ENCODE peak calls at places on chromosomes 7 and 10, in eight cellular contexts. J, T, M, Z, V, O, I and K are unnamed samples.
A peak's percentile ranks its signal among the peaks of the same experiment; 100 is the strongest.

GRCh38 chr10:52442576-52442975 is 128.5 kb downstream of the DKK1 start:
- DNase-seq in I (peak; percentile 46), V (no peak), J (no peak), Z (no peak), O (no peak), M (no peak), T (no peak), K (no peak)

GRCh38 chr10:100894033-100894432 is 18.7 kb upstream of the SLF2 start:
- DNase-seq in Z (no peak), M (no peak), J (no peak), V (no peak), O (peak; percentile 42), T (no peak), I (no peak), K (no peak)

GRCh38 chr10:118062798-118063238 is 16.1 kb upstream of the RAB11FIP2 start:
- DNase-seq in T (no peak), J (no peak), I (no peak), O (peak; percentile 1), Z (no peak), M (no peak), V (no peak), K (no peak)

GRCh38 chr7:107463139-107464078 is 6.4 kb upstream of the GPR22 start:
- DNase-seq in V (peak; percentile 54), J (peak; percentile 71), I (peak; percentile 80), Z (peak; percentile 51), T (no peak), O (peak; percentile 71), M (peak; percentile 18), K (peak; percentile 3)

GRCh38 chr7:12884856-12885440 is 197.5 kb downstream of the ARL4A start:
- DNase-seq in T (no peak), M (no peak), J (no peak), Z (no peak), O (no peak), I (no peak), V (no peak), K (no peak)

GRCh38 chr10:5584895-5585516 is 60.2 kb downstream of the CALML3 start:
- DNase-seq in M (peak; percentile 63), Z (no peak), V (no peak), I (peak; percentile 49), O (no peak), T (no peak), J (no peak), K (peak; percentile 79)

GRCh38 chr10:102545265-102545664 is 41.5 kb downstream of the SUFU start:
- DNase-seq in J (no peak), I (no peak), M (no peak), V (no peak), Z (no peak), T (no peak), O (no peak), K (no peak)

GRCh38 chr10:784759-785538 is 95.5 kb upstream of the DIP2C start:
- DNase-seq in V (peak; percentile 55), O (no peak), T (no peak), J (peak; percentile 87), Z (peak; percentile 35), M (peak; percentile 49), I (peak; percentile 67), K (no peak)

GRCh38 chr10:129718548-129719414 is 245.3 kb downstream of the EBF3 start:
- DNase-seq in O (no peak), J (no peak), M (no peak), Z (no peak), T (no peak), V (no peak), I (no peak), K (no peak)